ENCODE peak calls at places on chromosomes 11 and 22, in four cellular contexts. V, P, A and M are unnamed samples.

GRCh38 chr11:116439480-116439759 is 333.4 kb downstream of the BUD13 start:
- DNase-seq in V (no peak), P (no peak), A (no peak), M (no peak)

GRCh38 chr22:24142241-24142640 is 39.0 kb upstream of the SUSD2 start:
- DNase-seq in V (no peak), P (no peak), A (no peak), M (no peak)

GRCh38 chr22:42892156-42892555 is 35.1 kb upstream of the ARFGAP3 start:
- DNase-seq in V (no peak), P (no peak), A (no peak), M (no peak)

GRCh38 chr11:116225784-116226410 is 546.9 kb downstream of the BUD13 start:
- DNase-seq in V (no peak), P (no peak), A (no peak), M (no peak)

GRCh38 chr11:70833554-70833953 is 418.8 kb downstream of the SHANK2 start:
- DNase-seq in V (no peak), P (no peak), A (no peak), M (no peak)

GRCh38 chr11:1126935-1127663 is 30.7 kb upstream of the MUC5AC start:
- DNase-seq in V (no peak), P (no peak), A (no peak), M (peak)

GRCh38 chr11:96107143-96107829 is 183.4 kb upstream of the MTMR2 start:
- DNase-seq in V (no peak), P (peak), A (no peak), M (no peak)

GRCh38 chr22:22397292-22397870 is 111.2 kb downstream of the ZNF280B start:
- DNase-seq in V (peak), P (peak), A (no peak), M (no peak)

GRCh38 chr11:27041141-27041869 is 690 bp downstream of the BBOX1 start:
- DNase-seq in V (no peak), P (no peak), A (no peak), M (no peak)

GRCh38 chr11:128483211-128483788 is 104.1 kb downstream of the ETS1 start:
- DNase-seq in V (no peak), P (no peak), A (peak), M (no peak)
- H3K4me3 ChIP-seq in V (no peak), P (no peak), A (peak), M (no peak)

DNA sequence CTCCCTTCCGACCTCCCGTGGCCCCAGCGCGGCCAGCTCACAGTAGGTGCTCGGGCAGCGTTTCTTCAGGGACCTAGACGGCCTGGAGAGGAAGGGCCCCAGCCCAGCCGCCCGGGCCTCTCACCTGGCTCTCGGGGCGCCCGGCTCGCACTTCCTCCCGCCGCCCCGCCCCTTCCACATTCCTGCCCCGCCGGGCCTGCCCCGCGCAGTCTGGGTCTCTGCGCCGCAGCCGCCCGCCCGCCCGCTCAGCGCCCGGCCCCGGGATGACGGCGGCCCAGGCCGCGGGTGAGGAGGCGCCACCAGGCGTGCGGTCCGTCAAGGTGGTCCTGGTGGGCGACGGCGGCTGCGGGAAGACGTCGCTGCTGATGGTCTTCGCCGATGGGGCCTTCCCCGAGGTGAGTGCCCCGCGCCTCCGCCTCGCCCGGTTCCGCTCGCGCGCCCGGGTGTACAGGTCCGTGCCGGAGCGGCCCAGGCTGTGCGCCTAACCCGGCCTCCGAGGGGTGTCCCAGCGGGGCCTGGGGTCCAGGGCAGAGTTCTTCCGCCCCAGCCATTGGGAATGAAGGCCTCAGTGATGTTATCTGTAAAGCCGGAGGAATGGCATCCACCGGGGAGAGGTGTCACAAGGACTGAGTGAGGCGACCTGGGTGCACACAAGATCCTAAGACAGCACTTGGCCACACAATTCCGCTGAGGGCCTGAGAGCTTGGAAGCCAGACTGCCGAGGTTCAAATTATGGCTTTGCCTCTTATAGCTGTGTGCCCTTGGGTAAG is at the start of gene RHOD:
- DNase-seq in V (no peak), P (no peak), A (no peak), M (no peak)
- TF ChIP-seq FOXM1 in V (no peak), P (no peak), A (no peak), M (no peak)

GRCh38 chr11:8017894-8018741 is 31.0 kb downstream of the EIF3F start:
- DNase-seq in V (no peak), P (no peak), A (no peak), M (no peak)
- H2AFZ ChIP-seq in V (no peak), P (no peak), A (no peak), M (peak)

GRCh38 chr11:118304227-118304808 is at the start of gene CD3E:
- DNase-seq in V (no peak), P (no peak), A (no peak), M (no peak)

GRCh38 chr11:118304809-118305248 is 299 bp downstream of the CD3E start:
- DNase-seq in V (no peak), P (no peak), A (no peak), M (no peak)

GRCh38 chr11:118305726-118306125 is 1.2 kb downstream of the CD3E start:
- DNase-seq in V (no peak), P (no peak), A (no peak), M (no peak)

GRCh38 chr11:118310271-118310670 is 5.7 kb downstream of the CD3E start:
- DNase-seq in V (no peak), P (no peak), A (no peak), M (no peak)

GRCh38 chr11:118306556-118306955 is 2.0 kb downstream of the CD3E start:
- DNase-seq in V (no peak), P (no peak), A (no peak), M (no peak)
- H3K4me3 ChIP-seq in V (no peak), P (no peak), A (no peak), M (no peak)

GRCh38 chr11:75428989-75429640 is 3.9 kb downstream of the KLHL35 start:
- DNase-seq in V (no peak), P (no peak), A (no peak), M (no peak)

GRCh38 chr11:75426720-75427086 is 6.3 kb downstream of the KLHL35 start:
- DNase-seq in V (no peak), P (no peak), A (no peak), M (no peak)

GRCh38 chr11:75429641-75429901 is 3.4 kb downstream of the KLHL35 start:
- DNase-seq in V (no peak), P (no peak), A (no peak), M (no peak)

GRCh38 chr11:75427181-75427580 is 5.8 kb downstream of the KLHL35 start:
- DNase-seq in V (no peak), P (no peak), A (no peak), M (no peak)

GRCh38 chr11:75428301-75428724 is 4.7 kb downstream of the KLHL35 start:
- DNase-seq in V (peak), P (peak), A (no peak), M (peak)
- TF ChIP-seq FOXM1 in V (no peak), P (no peak), A (no peak), M (no peak)

GRCh38 chr22:39241632-39242388 is 3.0 kb downstream of the PDGFB start:
- DNase-seq in V (no peak), P (no peak), A (no peak), M (no peak)
- H2AFZ ChIP-seq in V (peak), P (no peak), A (no peak), M (no peak)

GRCh38 chr22:50305393-50305657 is 2.1 kb downstream of the PLXNB2 start:
- DNase-seq in V (no peak), P (no peak), A (no peak), M (no peak)
- H3K4me3 ChIP-seq in V (no peak), P (peak), A (peak), M (peak)

GRCh38 chr22:46394622-46395021 is 59.1 kb downstream of the TRMU start:
- DNase-seq in V (no peak), P (no peak), A (no peak), M (no peak)

GRCh38 chr22:46397951-46398350 is 62.4 kb downstream of the TRMU start:
- DNase-seq in V (no peak), P (no peak), A (no peak), M (no peak)

GRCh38 chr22:46393791-46394333 is 58.3 kb downstream of the TRMU start:
- DNase-seq in V (no peak), P (no peak), A (no peak), M (no peak)

GRCh38 chr22:46397514-46397913 is 62.0 kb downstream of the TRMU start:
- DNase-seq in V (no peak), P (no peak), A (no peak), M (no peak)

GRCh38 chr22:46395145-46395544 is 59.6 kb downstream of the TRMU start:
- DNase-seq in V (no peak), P (no peak), A (no peak), M (no peak)
- TF ChIP-seq FOXM1 in V (no peak), P (no peak), A (no peak), M (no peak)

DNA sequence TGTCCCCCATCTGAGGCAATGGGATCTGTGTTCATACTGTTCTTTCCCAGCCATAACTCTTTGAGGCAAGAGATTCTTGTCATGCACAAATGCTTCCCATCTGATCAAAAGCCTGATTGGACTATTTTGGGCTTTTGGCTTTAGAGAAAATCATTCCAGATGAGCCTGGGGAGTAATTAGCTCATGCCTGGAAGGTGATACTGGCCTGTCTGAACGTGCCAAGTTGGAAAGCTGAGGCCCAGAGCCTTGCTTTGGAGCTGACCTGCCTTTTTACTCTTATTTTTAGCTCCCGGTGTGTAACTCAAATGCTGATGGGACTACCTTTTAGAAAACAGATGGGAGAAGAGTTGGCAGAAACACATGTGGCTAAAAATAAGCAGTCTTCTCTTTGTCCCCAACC is 105.0 kb downstream of the DBX1 start:
- DNase-seq in V (no peak), P (no peak), A (no peak), M (peak)
- H2AFZ ChIP-seq in V (no peak), P (no peak), A (no peak), M (no peak)